ENCODE peak calls at places on chromosomes 7 and 10, in five cellular contexts. One of them, this sample, is unnamed. For H3K27me3 and H3K4me1, the result is how much of the 10 kb centered on the place peaks cover.

GRCh38 chr10:62082729-62083412 is 181.4 kb downstream of the ARID5B start:
- DNase-seq in astrocyte: peak
- DNase-seq in pancreas: no peak
- DNase-seq in lung: no peak
- DNase-seq in tibial artery: no peak
- DNase-seq in this sample: peak

GRCh38 chr10:63671317-63671937 is 150.2 kb downstream of the REEP3 start:
- DNase-seq in tibial artery: no peak
- DNase-seq in pancreas: no peak
- DNase-seq in astrocyte: peak
- DNase-seq in lung: no peak
- DNase-seq in this sample: no peak

GRCh38 chr10:10830316-10831061 is 187.2 kb upstream of the CELF2 start:
- DNase-seq in pancreas: no peak
- DNase-seq in astrocyte: peak
- DNase-seq in tibial artery: no peak
- DNase-seq in lung: no peak
- DNase-seq in this sample: peak

GRCh38 chr7:111499027-111499426 is 63.3 kb downstream of the IMMP2L start:
- DNase-seq in lung: no peak
- DNase-seq in astrocyte: peak
- DNase-seq in tibial artery: no peak
- DNase-seq in pancreas: no peak
- DNase-seq in this sample: peak

GRCh38 chr7:29764227-29764626 is 42.1 kb upstream of the WIPF3 start:
- DNase-seq in astrocyte: no peak
- DNase-seq in lung: no peak
- DNase-seq in pancreas: no peak
- DNase-seq in tibial artery: no peak
- DNase-seq in this sample: no peak

GRCh38 chr10:110358278-110358677 is 53.6 kb upstream of the SMNDC1 start:
- DNase-seq in pancreas: no peak
- DNase-seq in astrocyte: no peak
- DNase-seq in tibial artery: no peak
- DNase-seq in lung: no peak
- DNase-seq in this sample: no peak

GRCh38 chr10:78188459-78188858 is 154.8 kb downstream of the RPS24 start:
- DNase-seq in pancreas: no peak
- DNase-seq in lung: no peak
- DNase-seq in astrocyte: no peak
- DNase-seq in tibial artery: no peak
- DNase-seq in this sample: no peak

GRCh38 chr7:51255536-51256243 is 60.9 kb downstream of the COBL start:
- DNase-seq in astrocyte: no peak
- DNase-seq in tibial artery: no peak
- DNase-seq in lung: no peak
- DNase-seq in pancreas: no peak
- DNase-seq in this sample: no peak

GRCh38 chr7:150824379-150825177 is 24.0 kb downstream of the TMEM176A start:
- DNase-seq in tibial artery: no peak
- DNase-seq in lung: no peak
- DNase-seq in pancreas: no peak
- DNase-seq in astrocyte: no peak
- DNase-seq in this sample: no peak

GRCh38 chr10:75350791-75351190 is 50.8 kb downstream of the ZNF503 start:
- DNase-seq in pancreas: no peak
- DNase-seq in lung: no peak
- DNase-seq in astrocyte: peak
- DNase-seq in tibial artery: no peak
- DNase-seq in this sample: peak

GRCh38 chr7:30113144-30113543 is 21.6 kb upstream of the MTURN start:
- DNase-seq in astrocyte: no peak
- DNase-seq in lung: no peak
- DNase-seq in tibial artery: no peak
- DNase-seq in pancreas: no peak
- DNase-seq in this sample: no peak

GRCh38 chr10:44990302-44990655 is 10.4 kb upstream of the ZNF22 start:
- DNase-seq in tibial artery: no peak
- DNase-seq in astrocyte: no peak
- DNase-seq in lung: peak
- DNase-seq in pancreas: no peak
- DNase-seq in this sample: no peak

GRCh38 chr7:42994096-42994495 is 61.9 kb downstream of the MRPL32 start:
- DNase-seq in pancreas: no peak
- DNase-seq in lung: no peak
- DNase-seq in astrocyte: no peak
- DNase-seq in tibial artery: no peak
- DNase-seq in this sample: no peak
- H3K27me3 ChIP-seq in pancreas: under half
- H3K27me3 ChIP-seq in lung: under half
- H3K27me3 ChIP-seq in astrocyte: under half
- H3K27me3 ChIP-seq in tibial artery: under half
- H3K27me3 ChIP-seq in this sample: under half

GRCh38 chr7:101935521-101936141 is 118.2 kb downstream of the CUX1 start:
- DNase-seq in lung: no peak
- DNase-seq in pancreas: no peak
- DNase-seq in astrocyte: no peak
- DNase-seq in tibial artery: peak
- DNase-seq in this sample: no peak

GRCh38 chr7:101934618-101935017 is 117.2 kb downstream of the CUX1 start:
- DNase-seq in pancreas: no peak
- DNase-seq in tibial artery: peak
- DNase-seq in lung: no peak
- DNase-seq in astrocyte: no peak
- DNase-seq in this sample: no peak

GRCh38 chr7:101938115-101938514 is 120.7 kb downstream of the CUX1 start:
- DNase-seq in lung: no peak
- DNase-seq in astrocyte: no peak
- DNase-seq in tibial artery: no peak
- DNase-seq in pancreas: no peak
- DNase-seq in this sample: no peak

GRCh38 chr7:101936223-101936611 is 118.8 kb downstream of the CUX1 start:
- DNase-seq in astrocyte: no peak
- DNase-seq in lung: no peak
- DNase-seq in tibial artery: no peak
- DNase-seq in pancreas: no peak
- DNase-seq in this sample: no peak

GRCh38 chr7:101936612-101937231 is 119.3 kb downstream of the CUX1 start:
- DNase-seq in pancreas: no peak
- DNase-seq in astrocyte: no peak
- DNase-seq in lung: no peak
- DNase-seq in tibial artery: peak
- DNase-seq in this sample: no peak
- H3K4me1 ChIP-seq in pancreas: under half
- H3K4me1 ChIP-seq in astrocyte: under half
- H3K4me1 ChIP-seq in lung: under half
- H3K4me1 ChIP-seq in tibial artery: under half
- H3K4me1 ChIP-seq in this sample: under half

DNA sequence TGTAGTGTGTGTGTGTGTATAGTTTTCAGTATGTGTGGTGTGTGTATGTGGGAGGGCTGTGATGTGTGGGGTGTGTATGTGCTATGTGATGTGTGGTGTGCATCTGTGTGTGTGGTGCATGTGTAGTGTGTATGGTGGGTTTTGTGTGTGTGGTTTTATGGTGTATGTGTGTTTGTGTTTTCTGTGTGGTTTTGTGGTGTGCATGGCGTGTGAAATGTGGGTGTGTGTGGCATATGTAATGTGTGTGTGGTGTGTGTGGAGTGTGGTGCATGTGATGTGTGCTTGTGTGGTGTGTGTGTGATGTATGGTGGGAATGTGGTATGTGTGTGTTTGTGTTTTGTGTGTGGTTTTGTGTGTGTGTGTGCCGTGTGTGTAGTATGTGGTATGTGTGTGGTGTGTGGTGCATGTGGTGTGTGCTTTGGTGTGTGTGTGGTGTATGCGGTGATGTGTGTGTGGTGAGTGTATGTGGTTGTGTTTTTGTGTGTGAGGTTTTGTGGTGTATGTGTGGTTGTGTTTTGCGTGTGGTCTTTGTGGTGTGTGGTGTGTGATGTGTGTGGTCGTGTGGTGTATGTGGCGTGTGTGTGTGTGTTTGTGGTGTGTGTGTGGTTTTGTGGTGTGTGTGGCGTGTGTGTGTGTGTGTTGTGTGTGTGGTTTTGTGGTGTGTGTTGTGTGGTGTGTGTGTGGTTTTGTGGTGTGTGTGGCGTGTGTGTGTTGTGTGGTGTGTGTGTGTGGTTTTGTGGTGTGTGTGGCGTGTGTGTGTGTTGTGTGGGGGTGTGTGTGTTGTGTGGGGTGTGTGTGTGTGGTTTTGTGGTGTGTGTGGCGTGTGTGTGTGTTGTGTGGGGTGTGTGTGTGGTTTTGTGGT is 18.0 kb upstream of the PPP2R2D start:
- DNase-seq in tibial artery: no peak
- DNase-seq in astrocyte: no peak
- DNase-seq in pancreas: no peak
- DNase-seq in lung: no peak
- DNase-seq in this sample: no peak
- H3K27me3 ChIP-seq in tibial artery: under half
- H3K27me3 ChIP-seq in astrocyte: under half
- H3K27me3 ChIP-seq in pancreas: under half
- H3K27me3 ChIP-seq in lung: under half
- H3K27me3 ChIP-seq in this sample: under half

GRCh38 chr7:98359395-98359794 is 41.5 kb downstream of the BAIAP2L1 start:
- DNase-seq in tibial artery: no peak
- DNase-seq in pancreas: no peak
- DNase-seq in astrocyte: no peak
- DNase-seq in lung: no peak
- DNase-seq in this sample: no peak

GRCh38 chr7:98357751-98358161 is 43.1 kb downstream of the BAIAP2L1 start:
- DNase-seq in astrocyte: peak
- DNase-seq in pancreas: peak
- DNase-seq in tibial artery: no peak
- DNase-seq in lung: peak
- DNase-seq in this sample: no peak

GRCh38 chr7:98360221-98361124 is 40.4 kb downstream of the BAIAP2L1 start:
- DNase-seq in lung: peak
- DNase-seq in astrocyte: no peak
- DNase-seq in tibial artery: no peak
- DNase-seq in pancreas: no peak
- DNase-seq in this sample: no peak

GRCh38 chr7:98355250-98355538 is 45.7 kb downstream of the BAIAP2L1 start:
- DNase-seq in lung: no peak
- DNase-seq in pancreas: no peak
- DNase-seq in astrocyte: no peak
- DNase-seq in tibial artery: no peak
- DNase-seq in this sample: no peak

DNA sequence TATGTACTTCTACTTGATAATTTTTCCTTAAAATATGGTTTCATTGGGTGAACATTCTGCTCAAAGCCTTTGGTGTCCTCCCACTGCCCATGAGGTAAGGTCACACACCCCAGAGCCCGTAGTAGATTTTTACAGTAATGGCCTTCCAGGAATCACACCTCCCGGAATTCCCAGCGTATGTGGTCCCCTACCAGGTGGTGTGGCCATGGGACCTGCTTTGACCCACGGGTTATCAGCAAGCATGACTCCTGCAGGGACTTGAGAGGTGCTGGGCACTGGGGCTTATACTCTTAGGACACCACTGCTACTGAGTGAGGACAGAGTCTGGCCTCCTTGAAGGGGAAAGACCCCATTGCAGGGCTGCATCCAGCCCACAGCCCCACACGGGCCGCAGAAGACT is 42.2 kb downstream of the BAIAP2L1 start:
- DNase-seq in tibial artery: no peak
- DNase-seq in pancreas: no peak
- DNase-seq in astrocyte: no peak
- DNase-seq in lung: no peak
- DNase-seq in this sample: no peak
- H3K4me1 ChIP-seq in tibial artery: under half
- H3K4me1 ChIP-seq in pancreas: under half
- H3K4me1 ChIP-seq in astrocyte: under half
- H3K4me1 ChIP-seq in lung: under half
- H3K4me1 ChIP-seq in this sample: under half

DNA sequence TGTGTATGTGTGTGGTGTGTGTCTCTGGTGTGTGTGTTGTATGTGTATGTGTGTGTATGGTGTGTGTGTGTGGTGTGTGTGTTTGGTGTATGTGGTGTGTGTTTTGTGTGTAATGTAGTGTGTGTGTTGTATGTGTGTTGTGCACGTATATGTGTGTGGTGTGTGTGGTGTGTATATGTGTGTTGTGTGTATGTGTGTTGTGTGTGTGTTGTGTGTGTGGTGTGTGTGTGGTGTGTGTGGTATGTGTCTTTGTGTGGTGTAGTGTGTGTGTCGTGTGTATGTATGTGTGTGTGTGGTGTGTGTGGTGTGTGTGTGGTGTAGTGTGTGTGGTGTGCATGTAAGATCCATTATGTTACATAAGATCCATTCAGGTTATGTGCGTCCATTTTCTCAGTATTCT is 21.9 kb upstream of the VIPR2 start:
- DNase-seq in astrocyte: no peak
- DNase-seq in lung: no peak
- DNase-seq in tibial artery: no peak
- DNase-seq in pancreas: no peak
- DNase-seq in this sample: no peak
- H3K27me3 ChIP-seq in astrocyte: under half
- H3K27me3 ChIP-seq in lung: under half
- H3K27me3 ChIP-seq in tibial artery: under half
- H3K27me3 ChIP-seq in pancreas: under half
- H3K27me3 ChIP-seq in this sample: under half

GRCh38 chr10:73860050-73860491 is 14.3 kb downstream of the CAMK2G start:
- DNase-seq in tibial artery: no peak
- DNase-seq in pancreas: no peak
- DNase-seq in lung: no peak
- DNase-seq in astrocyte: no peak
- DNase-seq in this sample: no peak
- H3K4me1 ChIP-seq in tibial artery: half or more
- H3K4me1 ChIP-seq in pancreas: under half
- H3K4me1 ChIP-seq in lung: under half
- H3K4me1 ChIP-seq in astrocyte: under half
- H3K4me1 ChIP-seq in this sample: under half

DNA sequence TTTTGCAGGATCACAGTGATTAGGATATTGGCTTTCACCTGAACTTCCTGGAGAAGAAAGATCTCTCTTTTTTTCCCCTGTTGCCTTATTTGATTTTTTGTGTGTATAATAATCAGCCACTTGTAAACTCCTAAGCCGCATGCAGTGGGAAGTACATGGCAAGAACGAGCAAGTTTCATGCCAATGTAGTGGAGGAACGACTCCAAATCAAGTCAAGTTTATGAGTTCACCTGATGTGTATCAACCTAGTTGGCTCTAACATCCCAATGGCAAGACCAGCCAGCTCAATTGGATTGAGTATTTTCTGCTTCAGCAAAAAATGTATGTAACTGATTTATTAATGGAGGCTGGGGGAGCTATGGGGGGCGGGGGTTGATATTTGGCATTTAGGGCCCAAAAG is 65.6 kb upstream of the LYZL1 start:
- DNase-seq in tibial artery: no peak
- DNase-seq in pancreas: no peak
- DNase-seq in lung: no peak
- DNase-seq in astrocyte: no peak
- DNase-seq in this sample: no peak
- H3K27me3 ChIP-seq in tibial artery: under half
- H3K27me3 ChIP-seq in pancreas: under half
- H3K27me3 ChIP-seq in lung: under half
- H3K27me3 ChIP-seq in astrocyte: under half
- H3K27me3 ChIP-seq in this sample: under half

This sample was measured in foreskin keratinocyte.